ENCODE peak calls at places on chromosomes 3 and 15, in seven cellular contexts. T, H, D, F, P, E and Q are unnamed samples.

GRCh38 chr3:194103475-194103874 is 32.5 kb upstream of the HES1 start:
- DNase-seq in T (no peak), H (no peak), D (no peak), F (no peak), P (no peak), E (no peak), Q (no peak)

GRCh38 chr3:70849911-70850699 is 537.7 kb upstream of the MDFIC2 start:
- DNase-seq in T (no peak), H (no peak), D (peak; percentile 93), F (no peak), P (no peak), E (peak; percentile 24), Q (peak; percentile 74)

GRCh38 chr3:9229325-9229724 is 20.1 kb downstream of the SRGAP3 start:
- DNase-seq in T (no peak), H (no peak), D (no peak), F (no peak), P (no peak), E (no peak), Q (no peak)

GRCh38 chr15:68768321-68768720 is 52.4 kb downstream of the ANP32A start:
- DNase-seq in T (no peak), H (no peak), D (peak; percentile 37), F (no peak), P (no peak), E (peak; percentile 46), Q (peak; percentile 63)

GRCh38 chr3:140941434-140942220 is at the start of gene SLC25A36:
- DNase-seq in T (peak; percentile 99), H (peak; percentile 97), D (peak; percentile 98), F (peak; percentile 99), P (peak; percentile 99), E (peak; percentile 93), Q (peak; percentile 95)

GRCh38 chr3:64438837-64439236 is 213.6 kb upstream of the PRICKLE2 start:
- DNase-seq in T (no peak), H (no peak), D (no peak), F (peak; percentile 40), P (no peak), E (no peak), Q (no peak)

GRCh38 chr3:35383719-35384555 is 255.4 kb upstream of the ARPP21 start:
- DNase-seq in T (no peak), H (no peak), D (no peak), F (no peak), P (no peak), E (no peak), Q (no peak)

GRCh38 chr3:35727179-35727578 is 87.9 kb downstream of the ARPP21 start:
- DNase-seq in T (no peak), H (no peak), D (no peak), F (no peak), P (no peak), E (no peak), Q (no peak)

GRCh38 chr3:11128682-11129632 is 25.3 kb upstream of the HRH1 start:
- DNase-seq in T (no peak), H (no peak), D (no peak), F (no peak), P (no peak), E (no peak), Q (no peak)

GRCh38 chr3:38163117-38163870 is 2.0 kb upstream of the OXSR1 start:
- DNase-seq in T (no peak), H (no peak), D (no peak), F (no peak), P (peak; percentile 41), E (no peak), Q (no peak)

GRCh38 chr3:2540115-2540514 is 441.4 kb downstream of the CNTN4 start:
- DNase-seq in T (no peak), H (no peak), D (no peak), F (no peak), P (no peak), E (no peak), Q (no peak)

GRCh38 chr15:68984589-68984988 is 29.9 kb upstream of the NOX5 start:
- DNase-seq in T (no peak), H (no peak), D (no peak), F (no peak), P (no peak), E (no peak), Q (no peak)

GRCh38 chr3:133211449-133211848 is 173.3 kb downstream of the TMEM108 start:
- DNase-seq in T (no peak), H (no peak), D (no peak), F (no peak), P (no peak), E (no peak), Q (no peak)

GRCh38 chr3:195859061-195859845 is 47.5 kb upstream of the MUC4 start:
- DNase-seq in T (peak; percentile 77), H (peak; percentile 52), D (peak; percentile 44), F (peak; percentile 76), P (peak; percentile 43), E (peak; percentile 55), Q (peak; percentile 74)

GRCh38 chr3:169337541-169337940 is 326.0 kb downstream of the MECOM start:
- DNase-seq in T (no peak), H (no peak), D (no peak), F (no peak), P (no peak), E (no peak), Q (no peak)

GRCh38 chr3:70829101-70829500 is 516.7 kb upstream of the MDFIC2 start:
- DNase-seq in T (no peak), H (no peak), D (peak; percentile 88), F (no peak), P (no peak), E (no peak), Q (no peak)

GRCh38 chr15:99408236-99409096 is 157.2 kb downstream of the LRRC28 start:
- DNase-seq in T (peak; percentile 42), H (peak; percentile 60), D (peak; percentile 86), F (no peak), P (no peak), E (no peak), Q (no peak)

GRCh38 chr3:59049671-59050331 is at the start of gene CFAP20DC:
- DNase-seq in T (peak; percentile 95), H (peak; percentile 87), D (peak; percentile 89), F (peak; percentile 94), P (peak; percentile 8), E (peak; percentile 78), Q (peak; percentile 94)

GRCh38 chr15:90871097-90871715 is 2.8 kb downstream of the FURIN start:
- DNase-seq in T (peak; percentile 81), H (no peak), D (no peak), F (peak; percentile 89), P (no peak), E (no peak), Q (peak; percentile 44)

GRCh38 chr3:124504332-124505059 is 225.8 kb upstream of the UMPS start:
- DNase-seq in T (peak; percentile 66), H (peak; percentile 23), D (peak; percentile 40), F (no peak), P (no peak), E (no peak), Q (no peak)

GRCh38 chr15:66659384-66659783 is 42.7 kb upstream of the SMAD6 start:
- DNase-seq in T (no peak), H (no peak), D (no peak), F (no peak), P (no peak), E (no peak), Q (no peak)

GRCh38 chr15:101031203-101031602 is 112.0 kb downstream of the LRRK1 start:
- DNase-seq in T (peak; percentile 20), H (no peak), D (peak; percentile 32), F (no peak), P (no peak), E (no peak), Q (no peak)

GRCh38 chr3:44861412-44862220 is at the start of gene TMEM42:
- DNase-seq in T (peak; percentile 97), H (peak; percentile 92), D (peak; percentile 90), F (peak; percentile 97), P (peak; percentile 74), E (peak; percentile 56), Q (peak; percentile 81)
- H3K27ac ChIP-seq in T (peak within 1 kb of the TSS; percentile 96), H (peak within 1 kb of the TSS; percentile 92), D (peak within 1 kb of the TSS; percentile 82), F (peak within 1 kb of the TSS; percentile 88), P (peak within 1 kb of the TSS; percentile 74), E (peak within 1 kb of the TSS; percentile 92), Q (peak within 1 kb of the TSS; percentile 86)

GRCh38 chr3:61896251-61896650 is 334.9 kb downstream of the PTPRG start:
- DNase-seq in T (no peak), H (no peak), D (no peak), F (no peak), P (no peak), E (no peak), Q (no peak)

GRCh38 chr3:61894988-61895935 is 333.9 kb downstream of the PTPRG start:
- DNase-seq in T (no peak), H (peak; percentile 75), D (peak; percentile 90), F (no peak), P (peak; percentile 12), E (no peak), Q (peak; percentile 75)

GRCh38 chr3:61899700-61900462 is 338.5 kb downstream of the PTPRG start:
- DNase-seq in T (no peak), H (no peak), D (no peak), F (no peak), P (no peak), E (no peak), Q (no peak)

GRCh38 chr3:61901481-61901880 is 340.1 kb downstream of the PTPRG start:
- DNase-seq in T (no peak), H (no peak), D (no peak), F (no peak), P (no peak), E (no peak), Q (no peak)

GRCh38 chr3:61897848-61898247 is 336.5 kb downstream of the PTPRG start:
- DNase-seq in T (no peak), H (no peak), D (no peak), F (no peak), P (no peak), E (no peak), Q (no peak)
- TF ChIP-seq CTCF in T (no peak), H (no peak), D (no peak), F (no peak), P (no peak), E (no peak), Q (no peak)

GRCh38 chr15:70854669-70854976 is 666 bp upstream of the LARP6 start:
- DNase-seq in T (no peak), H (no peak), D (peak; percentile 62), F (no peak), P (no peak), E (no peak), Q (peak; percentile 39)

GRCh38 chr15:70853270-70853854 is 595 bp downstream of the LARP6 start:
- DNase-seq in T (no peak), H (peak; percentile 44), D (peak; percentile 87), F (peak; percentile 80), P (no peak), E (no peak), Q (peak; percentile 63)

GRCh38 chr15:70853855-70854668 is at the start of gene LARP6:
- DNase-seq in T (no peak), H (peak; percentile 78), D (peak; percentile 36), F (peak; percentile 80), P (no peak), E (no peak), Q (peak; percentile 39)

GRCh38 chr15:70852501-70853269 is 1.3 kb downstream of the LARP6 start:
- DNase-seq in T (no peak), H (no peak), D (peak; percentile 88), F (no peak), P (no peak), E (no peak), Q (peak; percentile 62)

GRCh38 chr15:70851889-70852288 is 2.1 kb downstream of the LARP6 start:
- DNase-seq in T (no peak), H (no peak), D (no peak), F (no peak), P (no peak), E (no peak), Q (no peak)
- H3K27ac ChIP-seq in T (no peak overlapping the region), H (peak overlapping the region; percentile 90), D (peak overlapping the region; percentile 44), F (no peak overlapping the region), P (no peak overlapping the region), E (peak overlapping the region; percentile 90), Q (peak overlapping the region; percentile 45)

GRCh38 chr3:130539005-130539404 is 22.0 kb downstream of the COL6A6 start:
- DNase-seq in T (peak; percentile 67), H (no peak), D (peak; percentile 17), F (peak; percentile 61), P (peak; percentile 55), E (peak; percentile 20), Q (peak; percentile 43)
- TF ChIP-seq CTCF in T (peak; percentile 53), H (peak; percentile 44), D (peak; percentile 49), F (peak; percentile 42), P (peak; percentile 70), E (peak; percentile 87), Q (peak; percentile 33)